ENCODE peak calls at places on chromosomes 6 and 20, in four cellular contexts. A is A549, F is heart left ventricle, Q is ovary. K is an unnamed sample. For H3K4me1, the result is how much of the 10 kb centered on the place peaks cover.

GRCh38 chr6:53734473-53735299 is 60.1 kb upstream of the LRRC1 start:
- DNase-seq in F (no peak), Q (no peak), A (peak), K (no peak)

GRCh38 chr6:36752187-36752885 is 54.7 kb downstream of the RAB44 start:
- DNase-seq in F (no peak), A (no peak), Q (no peak), K (no peak)

GRCh38 chr6:111653434-111653833 is 47.8 kb upstream of the TRAF3IP2 start:
- DNase-seq in A (no peak), F (no peak), Q (no peak), K (no peak)

GRCh38 chr6:125950293-125950692 is 6.3 kb upstream of the HINT3 start:
- DNase-seq in A (no peak), F (no peak), Q (no peak), K (no peak)

GRCh38 chr6:11778648-11779307 is at the start of gene ADTRP:
- DNase-seq in Q (no peak), F (no peak), A (no peak), K (no peak)

GRCh38 chr20:9185511-9185910 is 116.6 kb downstream of the PLCB4 start:
- DNase-seq in Q (no peak), F (no peak), A (no peak), K (no peak)

GRCh38 chr6:147287869-147288271 is 83.7 kb downstream of the STXBP5 start:
- DNase-seq in Q (no peak), A (no peak), F (no peak), K (no peak)

GRCh38 chr20:35909796-35910195 is 44.5 kb downstream of the SCAND1 start:
- DNase-seq in Q (no peak), A (no peak), F (no peak), K (no peak)

GRCh38 chr6:40378071-40378724 is 209.0 kb downstream of the LRFN2 start:
- DNase-seq in Q (no peak), F (no peak), A (no peak), K (no peak)

GRCh38 chr6:42179956-42180335 is 6.8 kb downstream of the GUCA1A start:
- DNase-seq in A (no peak), Q (no peak), F (no peak), K (no peak)

GRCh38 chr6:47690791-47691190 is 7.6 kb upstream of the ADGRF4 start:
- DNase-seq in A (no peak), F (no peak), Q (no peak), K (no peak)

GRCh38 chr20:45883100-45883469 is 2.1 kb downstream of the ZSWIM1 start:
- DNase-seq in A (no peak), F (no peak), Q (no peak), K (no peak)

GRCh38 chr20:53656653-53657288 is 63.1 kb upstream of the ZNF217 start:
- DNase-seq in F (no peak), Q (no peak), A (no peak), K (no peak)

GRCh38 chr6:73314577-73315492 is 39.2 kb downstream of the DPPA5 start:
- DNase-seq in F (no peak), A (no peak), Q (no peak), K (no peak)

GRCh38 chr20:18587665-18588553 is at the start of gene DTD1:
- DNase-seq in A (peak), Q (peak), F (peak), K (peak)
- TF ChIP-seq POLR2A in A (peak), Q (no peak), F (peak), K (no peak)

GRCh38 chr6:30206799-30207618 is 6.2 kb downstream of the TRIM26 start:
- DNase-seq in A (no peak), Q (no peak), F (no peak), K (no peak)
- H3K4me1 ChIP-seq in A (half or more), Q (under half), F (under half), K (under half)

DNA sequence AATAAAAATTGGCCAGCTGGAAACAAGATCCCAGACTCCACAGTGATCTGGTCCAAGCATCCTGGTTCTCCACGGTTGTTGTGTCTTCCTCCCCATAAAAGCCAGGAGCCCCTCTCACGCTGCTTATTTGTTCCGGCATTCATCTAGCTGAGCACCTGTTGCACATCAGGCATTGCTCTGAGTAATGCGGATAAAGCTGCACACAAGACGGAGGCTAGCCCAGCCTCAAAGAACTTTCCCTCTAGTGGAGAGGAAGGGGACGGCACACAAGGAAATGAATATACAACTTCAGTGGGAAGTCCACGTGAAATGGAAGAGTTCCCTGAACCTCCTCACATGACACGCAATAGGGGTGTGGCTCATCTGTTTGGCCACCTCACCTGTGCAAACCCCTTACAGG is 30.3 kb upstream of the NXT1 start:
- DNase-seq in A (peak), Q (no peak), F (no peak), K (no peak)
- TF ChIP-seq CTCF in A (peak), Q (no peak), F (peak), K (no peak)

GRCh38 chr6:26195924-26196845 is 109.0 kb downstream of the HFE start:
- DNase-seq in F (no peak), A (no peak), Q (peak), K (no peak)
- TF ChIP-seq POLR2A in F (no peak), A (no peak), Q (no peak), K (no peak)

DNA sequence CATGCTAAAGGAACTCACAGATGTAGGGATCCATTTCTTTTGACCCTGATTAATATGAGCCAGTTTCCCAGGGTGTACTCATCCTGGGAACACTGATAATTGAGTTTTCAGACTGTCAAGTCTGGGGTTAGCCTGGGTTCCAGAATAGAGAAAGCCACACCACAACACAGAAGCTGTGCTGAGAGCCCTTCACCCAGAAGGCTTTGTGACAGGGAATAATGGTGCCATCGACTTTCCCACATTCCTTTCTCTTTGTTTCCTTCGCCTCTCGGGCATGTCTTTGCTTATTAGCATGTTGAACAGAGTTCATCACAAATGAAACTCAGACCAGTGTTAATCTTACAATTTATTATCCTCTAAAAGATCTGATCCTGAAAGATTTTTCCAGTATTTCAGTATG is 95.0 kb downstream of the TCP11 start:
- DNase-seq in F (no peak), A (no peak), Q (no peak), K (no peak)
- H3K4me1 ChIP-seq in F (half or more), A (under half), Q (under half), K (under half)

GRCh38 chr20:48791666-48792071 is 36.1 kb downstream of the PREX1 start:
- DNase-seq in A (no peak), F (no peak), Q (no peak), K (no peak)
- TF ChIP-seq CTCF in A (no peak), F (no peak), Q (no peak), K (no peak)

GRCh38 chr6:4647414-4648365 is 128.5 kb upstream of the CDYL start:
- DNase-seq in A (peak), Q (peak), F (peak), K (peak)
- TF ChIP-seq POLR2A in A (peak), Q (no peak), F (no peak), K (peak)

GRCh38 chr6:106178900-106179299 is 92.8 kb downstream of the PRDM1 start:
- DNase-seq in F (no peak), Q (no peak), A (no peak), K (no peak)
- H3K4me1 ChIP-seq in F (under half), Q (under half), A (under half), K (under half)

GRCh38 chr6:26569433-26569764 is 27.4 kb upstream of the ABT1 start:
- DNase-seq in Q (no peak), A (no peak), F (no peak), K (no peak)
- TF ChIP-seq CTCF in Q (no peak), A (no peak), F (no peak), K (no peak)

K was measured in uterus.